ENCODE peak calls at places on chromosomes 13 and 19, in six cellular contexts. E is H1, K is K562, M is HCT116, W is GM23338, F is transverse colon. S is an unnamed sample. For H3K4me1, the result is how much of the 10 kb centered on the place peaks cover.

GRCh38 chr13:106755542-106755941 is 187.6 kb upstream of the ARGLU1 start:
- DNase-seq in E (no peak), W (no peak), M (no peak), F (no peak), K (no peak), S (no peak)

GRCh38 chr13:92143766-92144165 is 745.3 kb downstream of the GPC5 start:
- DNase-seq in K (no peak), M (no peak), W (no peak), F (no peak), E (no peak), S (no peak)

GRCh38 chr13:22960827-22961226 is 220.0 kb upstream of the SGCG start:
- DNase-seq in F (no peak), E (peak), W (no peak), M (no peak), K (no peak), S (no peak)

GRCh38 chr19:39139305-39140194 is 14.0 kb downstream of the PAK4 start:
- DNase-seq in K (no peak), E (no peak), W (peak), F (no peak), M (no peak), S (no peak)

GRCh38 chr19:35757231-35757748 is 461 bp upstream of the HSPB6 start:
- DNase-seq in M (no peak), F (peak), E (no peak), W (peak), K (peak), S (no peak)

GRCh38 chr13:23348270-23349126 is 85.0 kb downstream of the SACS start:
- DNase-seq in E (no peak), M (no peak), K (no peak), F (no peak), W (peak), S (no peak)

GRCh38 chr13:110154370-110155031 is 152.5 kb downstream of the COL4A1 start:
- DNase-seq in E (no peak), F (no peak), W (no peak), K (no peak), M (no peak), S (no peak)

GRCh38 chr19:27858981-27859581 is 1353.9 kb downstream of the UQCRFS1 start:
- DNase-seq in F (no peak), M (no peak), W (no peak), K (no peak), E (no peak), S (no peak)

GRCh38 chr13:34019870-34020269 is 201.9 kb downstream of the RFC3 start:
- DNase-seq in M (peak), W (no peak), E (no peak), F (no peak), K (no peak), S (no peak)

GRCh38 chr13:60679928-60680693 is 283.1 kb downstream of the TDRD3 start:
- DNase-seq in M (no peak), W (peak), F (no peak), K (no peak), E (no peak), S (no peak)

GRCh38 chr13:34967851-34968562 is 25.9 kb downstream of the NBEA start:
- DNase-seq in W (no peak), E (no peak), K (no peak), M (no peak), F (no peak), S (no peak)

GRCh38 chr13:111115051-111115840 is at the start of gene ARHGEF7:
- DNase-seq in M (no peak), E (peak), F (no peak), W (peak), K (no peak), S (no peak)

GRCh38 chr13:48234652-48235099 is 1.7 kb downstream of the ITM2B start:
- DNase-seq in E (no peak), M (no peak), W (no peak), F (no peak), K (no peak), S (no peak)

GRCh38 chr19:52170863-52171320 is 529 bp downstream of the ZNF836 start:
- DNase-seq in M (no peak), E (peak), W (peak), F (peak), K (no peak), S (no peak)

GRCh38 chr13:113904411-113904810 is 40.5 kb upstream of the GAS6 start:
- DNase-seq in W (peak), E (peak), F (peak), M (no peak), K (peak), S (peak)

GRCh38 chr13:50277906-50278305 is 262.7 kb downstream of the KCNRG start:
- DNase-seq in E (no peak), K (no peak), M (no peak), F (no peak), W (no peak), S (no peak)

GRCh38 chr13:112217431-112217830 is 150.5 kb downstream of the SOX1 start:
- DNase-seq in M (no peak), W (no peak), F (no peak), K (no peak), E (no peak), S (no peak)

GRCh38 chr19:15124572-15125231 is 17.5 kb downstream of the SYDE1 start:
- DNase-seq in F (peak), W (peak), K (no peak), M (no peak), E (no peak), S (no peak)

GRCh38 chr13:113151745-113152707 is 6.4 kb upstream of the PROZ start:
- DNase-seq in E (peak), M (no peak), F (no peak), W (no peak), K (no peak), S (no peak)

GRCh38 chr19:32202244-32202643 is 143.2 kb upstream of the ZNF507 start:
- DNase-seq in W (no peak), F (no peak), K (no peak), M (no peak), E (peak), S (no peak)

GRCh38 chr19:29549105-29550070 is 23.6 kb downstream of the VSTM2B start:
- DNase-seq in M (no peak), F (no peak), K (no peak), E (peak), W (no peak), S (no peak)

GRCh38 chr13:48446454-48446853 is 33.5 kb upstream of the LPAR6 start:
- DNase-seq in E (no peak), F (no peak), K (no peak), W (no peak), M (no peak), S (no peak)

GRCh38 chr19:19403373-19403901 is 2.0 kb upstream of the GATAD2A start:
- DNase-seq in F (no peak), K (peak), W (no peak), M (no peak), E (no peak), S (no peak)

GRCh38 chr19:33304760-33305647 is 2.7 kb upstream of the CEBPA start:
- DNase-seq in K (peak), M (no peak), F (peak), W (no peak), E (no peak), S (no peak)

GRCh38 chr13:74289861-74290260 is 155.7 kb upstream of the KLF12 start:
- DNase-seq in W (no peak), E (no peak), M (no peak), F (no peak), K (no peak), S (no peak)

GRCh38 chr19:31037311-31037710 is 311.9 kb downstream of the TSHZ3 start:
- DNase-seq in E (no peak), F (no peak), W (no peak), K (no peak), M (no peak), S (no peak)

GRCh38 chr19:7700128-7700470 is 1.8 kb downstream of the FCER2 start:
- DNase-seq in E (no peak), F (no peak), M (no peak), W (no peak), K (no peak), S (no peak)

GRCh38 chr13:111623170-111623569 is 302.7 kb downstream of the TEX29 start:
- DNase-seq in M (no peak), K (no peak), E (no peak), F (no peak), W (no peak), S (no peak)

GRCh38 chr19:13621413-13621812 is 115.1 kb upstream of the CACNA1A start:
- DNase-seq in F (no peak), W (peak), E (no peak), K (peak), M (peak), S (peak)

GRCh38 chr13:67238277-67238859 is 8.2 kb upstream of the PCDH9 start:
- DNase-seq in E (no peak), M (peak), K (peak), W (peak), F (no peak), S (no peak)

GRCh38 chr13:74675185-74675584 is 541.0 kb upstream of the KLF12 start:
- DNase-seq in E (no peak), W (no peak), K (no peak), M (no peak), F (no peak), S (no peak)

GRCh38 chr13:53301449-53301848 is 272.8 kb downstream of the OLFM4 start:
- DNase-seq in F (no peak), M (no peak), K (no peak), W (no peak), E (no peak), S (no peak)

GRCh38 chr19:53906211-53907192 is 2.6 kb upstream of the CACNG7 start:
- DNase-seq in W (peak), K (peak), M (no peak), F (peak), E (peak), S (no peak)

GRCh38 chr13:82898625-82899024 is 983.6 kb downstream of the SLITRK1 start:
- DNase-seq in M (no peak), K (no peak), E (no peak), F (no peak), W (no peak), S (no peak)

GRCh38 chr13:111925146-111925875 is 141.6 kb upstream of the SOX1 start:
- DNase-seq in W (no peak), F (no peak), E (no peak), K (no peak), M (no peak), S (no peak)

GRCh38 chr19:4278926-4279529 is at the start of gene SHD:
- DNase-seq in F (no peak), K (peak), M (no peak), E (peak), W (peak), S (no peak)

GRCh38 chr13:30569901-30570576 is 47.7 kb upstream of the USPL1 start:
- DNase-seq in K (peak), F (peak), W (peak), E (peak), M (peak), S (no peak)

GRCh38 chr19:45817725-45818301 is 2.7 kb upstream of the RSPH6A start:
- DNase-seq in F (no peak), W (peak), E (peak), M (no peak), K (peak), S (no peak)

GRCh38 chr13:28052945-28053344 is 47.4 kb downstream of the FLT3 start:
- DNase-seq in K (no peak), E (no peak), F (no peak), M (no peak), W (no peak), S (no peak)

GRCh38 chr19:55636723-55637122 is 4.1 kb upstream of the ZNF580 start:
- DNase-seq in W (no peak), F (no peak), K (no peak), E (no peak), M (no peak), S (no peak)
- H3K4me1 ChIP-seq in W (under half), F (half or more), K (under half), E (under half), M (half or more), S (under half)

DNA sequence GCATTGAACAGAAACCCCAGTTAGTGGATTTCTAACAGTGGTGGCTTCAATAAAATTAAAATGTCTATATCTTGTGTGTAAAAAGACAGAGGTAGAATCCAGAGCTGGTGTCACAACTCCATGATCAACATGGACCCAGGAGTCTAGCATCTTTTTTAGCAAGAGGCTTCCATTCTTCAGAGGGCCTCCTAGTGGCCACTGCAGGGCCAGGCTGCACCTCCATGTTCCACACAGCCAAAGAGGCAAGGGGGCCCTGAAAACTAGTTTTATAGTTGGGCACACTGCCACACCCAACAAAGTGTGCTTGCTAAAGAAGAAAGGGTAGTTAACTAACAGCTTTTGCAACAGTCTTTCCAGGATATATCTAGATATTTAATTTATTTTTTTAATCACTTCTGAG is 12.9 kb downstream of the N4BP2L1 start:
- DNase-seq in K (peak), E (no peak), W (peak), M (peak), F (peak), S (no peak)
- TF ChIP-seq POLR2AphosphoS5 in K (no peak), E (no peak), W (no peak), M (no peak), F (no peak), S (no peak)

DNA sequence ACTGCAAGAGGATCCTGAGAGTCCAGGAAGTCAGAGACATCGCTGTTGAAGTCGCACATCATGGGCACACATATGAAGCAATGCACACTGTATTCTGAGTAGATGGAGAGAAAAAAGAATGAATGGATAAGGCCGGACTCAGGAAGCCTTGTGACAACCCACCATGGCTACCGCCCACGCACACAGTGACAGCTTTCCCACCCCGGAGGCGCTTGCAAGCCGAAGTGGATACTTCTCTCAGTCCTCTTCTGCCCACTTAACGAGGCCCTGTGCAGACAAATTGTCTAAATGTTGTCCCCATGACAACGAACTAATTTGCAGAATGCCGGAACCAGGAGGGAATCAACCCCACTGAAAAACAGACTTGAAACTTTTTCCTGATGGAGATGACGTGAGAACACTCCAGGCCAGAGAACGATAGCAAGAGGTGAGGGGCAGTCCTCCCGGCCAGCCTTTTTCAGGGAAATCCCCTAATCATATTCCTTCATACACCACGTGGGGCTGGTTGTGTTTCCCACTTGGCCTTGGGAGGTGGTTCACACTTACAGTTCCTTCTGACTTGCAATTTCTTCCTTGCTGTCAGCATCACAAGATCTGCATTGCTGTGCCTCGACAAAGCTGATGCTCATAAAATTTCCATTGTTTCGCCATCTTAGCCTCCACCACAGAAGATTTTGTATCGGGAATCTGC is 109.6 kb upstream of the SERP2 start:
- DNase-seq in F (no peak), K (no peak), W (no peak), E (no peak), M (no peak), S (no peak)
- H3K4me1 ChIP-seq in F (under half), K (under half), W (under half), E (under half), M (under half), S (under half)

GRCh38 chr19:10517760-10518443 is 655 bp upstream of the S1PR5 start:
- DNase-seq in M (no peak), E (peak), F (no peak), K (peak), W (peak), S (no peak)
- TF ChIP-seq POLR2AphosphoS5 in M (peak), E (no peak), F (no peak), K (no peak), W (peak), S (no peak)

GRCh38 chr13:99313473-99313872 is 6.3 kb upstream of the GPR183 start:
- DNase-seq in E (no peak), F (no peak), M (no peak), K (no peak), W (peak), S (no peak)
- H3K4me1 ChIP-seq in E (under half), F (under half), M (half or more), K (under half), W (under half), S (under half)

DNA sequence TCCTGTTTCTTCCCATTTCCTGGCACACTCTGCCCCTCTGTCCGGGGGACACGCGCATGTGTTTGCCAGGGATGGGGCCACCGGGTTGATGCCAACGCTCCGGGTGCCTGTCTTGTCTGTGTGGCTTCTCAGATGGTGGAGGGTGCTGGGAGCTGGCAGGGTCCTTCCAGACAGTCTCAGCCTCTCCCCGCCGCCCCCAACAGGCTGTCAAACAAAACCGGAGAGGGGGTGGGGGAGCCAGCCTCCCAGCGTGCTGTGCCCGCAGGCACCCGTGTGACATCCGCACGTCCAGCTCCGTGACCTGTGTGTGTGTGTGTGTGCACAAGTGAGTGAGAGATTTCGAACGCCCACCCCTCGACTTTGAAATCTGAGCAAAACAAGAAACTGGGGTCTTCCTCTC is 10.6 kb upstream of the EHD2 start:
- DNase-seq in K (no peak), W (no peak), F (no peak), M (no peak), E (no peak), S (no peak)
- TF ChIP-seq POLR2AphosphoS5 in K (no peak), W (no peak), F (no peak), M (no peak), E (no peak), S (no peak)

S was measured in Panc1.